ENCODE peak calls at places on chromosome 10, in five cellular contexts. Y, X, T, E and U are unnamed samples.

GRCh38 chr10:133014416-133015210 is 72.2 kb upstream of the CFAP46 start:
- DNase-seq in Y (no peak), T (no peak), X (no peak), E (no peak), U (no peak)

GRCh38 chr10:114458955-114459354 is 54.7 kb upstream of the AFAP1L2 start:
- DNase-seq in E (no peak), T (peak; percentile 65), Y (no peak), X (peak; percentile 51), U (peak; percentile 24)

GRCh38 chr10:91665842-91666241 is 33.0 kb upstream of the PPP1R3C start:
- DNase-seq in T (no peak), X (no peak), E (no peak), Y (no peak), U (no peak)

GRCh38 chr10:95214793-95215192 is 20.8 kb downstream of the ACSM6 start:
- DNase-seq in E (no peak), Y (no peak), X (no peak), T (no peak), U (no peak)

GRCh38 chr10:14556285-14556956 is 218.3 kb downstream of the FAM107B start:
- DNase-seq in E (no peak), T (peak; percentile 55), Y (no peak), X (peak; percentile 42), U (peak; percentile 56)

GRCh38 chr10:97596101-97597055 is 6.9 kb downstream of the C10orf62 start:
- DNase-seq in E (peak; percentile 60), Y (no peak), T (peak; percentile 70), X (no peak), U (no peak)

GRCh38 chr10:87705339-87705738 is 45.7 kb downstream of the PAPSS2 start:
- DNase-seq in T (no peak), X (no peak), E (no peak), Y (no peak), U (no peak)

GRCh38 chr10:31757831-31758230 is 170.8 kb downstream of the ARHGAP12 start:
- DNase-seq in T (no peak), X (no peak), Y (no peak), E (no peak), U (no peak)

GRCh38 chr10:113665806-113666354 is 2.0 kb upstream of the NRAP start:
- DNase-seq in X (no peak), E (no peak), T (no peak), Y (no peak), U (no peak)

GRCh38 chr10:100519321-100520051 is at the start of gene SEC31B:
- DNase-seq in E (no peak), Y (peak; percentile 71), T (peak; percentile 34), X (no peak), U (no peak)

GRCh38 chr10:102675887-102676616 is 31.8 kb downstream of the TRIM8 start:
- DNase-seq in E (no peak), X (no peak), Y (peak; percentile 40), T (peak; percentile 68), U (no peak)

GRCh38 chr10:35659456-35659855 is 17.4 kb upstream of the FZD8 start:
- DNase-seq in T (no peak), E (no peak), Y (no peak), X (no peak), U (no peak)

GRCh38 chr10:78331391-78331922 is 297.8 kb downstream of the RPS24 start:
- DNase-seq in T (no peak), Y (no peak), E (peak; percentile 69), X (no peak), U (no peak)

GRCh38 chr10:77899690-77900089 is 26.9 kb downstream of the DLG5 start:
- DNase-seq in Y (no peak), T (no peak), E (no peak), X (no peak), U (no peak)

GRCh38 chr10:66838656-66839055 is 87.2 kb upstream of the LRRTM3 start:
- DNase-seq in E (no peak), X (no peak), Y (no peak), T (no peak), U (no peak)

GRCh38 chr10:6211341-6212265 is 8.9 kb downstream of the PFKFB3 start:
- DNase-seq in E (peak; percentile 65), Y (peak; percentile 89), X (no peak), T (no peak), U (no peak)

GRCh38 chr10:99777918-99778716 is 4.3 kb upstream of the ABCC2 start:
- DNase-seq in T (no peak), E (no peak), Y (no peak), X (no peak), U (peak; percentile 74)

GRCh38 chr10:68594405-68594804 is 34.3 kb downstream of the TET1 start:
- DNase-seq in E (no peak), X (no peak), Y (no peak), T (peak; percentile 6), U (no peak)

GRCh38 chr10:127916826-127917225 is 9.9 kb downstream of the PTPRE start:
- DNase-seq in Y (no peak), E (no peak), T (no peak), X (no peak), U (no peak)

GRCh38 chr10:127921075-127921750 is 14.3 kb downstream of the PTPRE start:
- DNase-seq in X (no peak), T (no peak), E (no peak), Y (no peak), U (no peak)

GRCh38 chr10:127920319-127921074 is 13.6 kb downstream of the PTPRE start:
- DNase-seq in E (no peak), Y (no peak), X (no peak), T (no peak), U (no peak)

GRCh38 chr10:127919418-127920191 is 12.7 kb downstream of the PTPRE start:
- DNase-seq in X (no peak), T (no peak), Y (no peak), E (no peak), U (peak; percentile 28)

DNA sequence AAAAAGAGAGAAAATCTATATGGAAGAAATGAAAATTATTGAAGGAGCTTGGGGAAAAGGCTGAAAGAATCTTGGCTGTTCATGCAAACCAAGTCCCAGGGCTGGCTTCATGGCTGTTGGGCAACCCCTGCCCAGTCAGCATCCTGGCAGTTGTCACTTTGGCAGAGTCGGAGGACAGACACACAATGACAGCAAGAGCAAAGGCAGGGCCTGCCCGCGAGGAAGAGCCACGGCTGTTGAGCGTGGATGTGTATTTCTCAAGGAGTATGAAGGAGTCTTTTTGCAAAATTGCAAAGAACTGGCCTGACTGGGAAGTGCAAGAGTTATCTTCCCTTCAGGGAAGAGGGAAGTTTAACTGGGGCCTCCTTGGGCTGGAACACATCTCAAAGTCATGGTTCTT is 11.7 kb downstream of the PTPRE start:
- DNase-seq in E (no peak), T (peak; percentile 43), Y (no peak), X (no peak), U (no peak)
- TF ChIP-seq CTCF in E (no peak), T (no peak), Y (no peak), X (no peak), U (no peak)

GRCh38 chr10:59096631-59097030 is 79.8 kb upstream of the PHYHIPL start:
- DNase-seq in X (no peak), Y (no peak), T (no peak), E (no peak), U (no peak)

GRCh38 chr10:59091239-59091638 is 85.2 kb upstream of the PHYHIPL start:
- DNase-seq in E (no peak), Y (no peak), T (no peak), X (no peak), U (no peak)

GRCh38 chr10:59085641-59086502 is 90.6 kb upstream of the PHYHIPL start:
- DNase-seq in X (no peak), T (no peak), E (no peak), Y (no peak), U (no peak)

GRCh38 chr10:59088912-59089573 is 87.4 kb upstream of the PHYHIPL start:
- DNase-seq in E (no peak), X (no peak), T (no peak), Y (no peak), U (no peak)

GRCh38 chr10:59090804-59091203 is 85.6 kb upstream of the PHYHIPL start:
- DNase-seq in E (no peak), Y (no peak), X (no peak), T (no peak), U (no peak)
- TF ChIP-seq CTCF in E (no peak), Y (no peak), X (no peak), T (no peak), U (no peak)

DNA sequence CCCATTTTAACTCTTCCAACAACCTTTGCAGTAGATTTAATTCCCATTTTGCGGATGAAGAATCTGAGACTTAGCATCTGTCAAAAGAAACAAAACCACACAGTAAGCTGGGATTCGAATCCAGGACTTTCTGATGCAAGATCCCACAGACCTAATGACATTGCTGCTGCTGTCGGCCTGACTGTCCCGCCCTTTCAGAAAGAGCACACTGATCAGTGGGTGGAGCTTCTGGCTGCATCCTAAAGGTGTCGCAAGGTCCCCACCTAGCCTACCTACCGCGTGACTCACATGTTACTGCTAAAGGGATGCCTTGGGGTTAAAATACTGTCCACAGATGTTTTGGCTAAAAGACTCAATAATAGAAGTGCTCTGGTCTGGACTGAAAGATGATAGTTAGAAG is 134.7 kb downstream of the EMX2 start:
- DNase-seq in Y (no peak), T (no peak), X (no peak), E (no peak), U (no peak)
- TF ChIP-seq CTCF in Y (no peak), T (no peak), X (no peak), E (no peak), U (no peak)

GRCh38 chr10:86520871-86521619 is 547 bp downstream of the WAPL start:
- DNase-seq in T (peak; percentile 57), E (peak; percentile 33), Y (peak; percentile 47), X (peak; percentile 74), U (peak; percentile 58)

GRCh38 chr10:86521620-86522384 is at the start of gene WAPL:
- DNase-seq in E (peak; percentile 95), Y (peak; percentile 96), X (peak; percentile 95), T (peak; percentile 96), U (peak; percentile 95)

GRCh38 chr10:86524225-86524982 is 2.8 kb upstream of the WAPL start:
- DNase-seq in E (no peak), X (no peak), T (no peak), Y (no peak), U (no peak)

GRCh38 chr10:86522385-86522855 is 828 bp upstream of the WAPL start:
- DNase-seq in E (no peak), X (no peak), Y (no peak), T (no peak), U (peak; percentile 29)

DNA sequence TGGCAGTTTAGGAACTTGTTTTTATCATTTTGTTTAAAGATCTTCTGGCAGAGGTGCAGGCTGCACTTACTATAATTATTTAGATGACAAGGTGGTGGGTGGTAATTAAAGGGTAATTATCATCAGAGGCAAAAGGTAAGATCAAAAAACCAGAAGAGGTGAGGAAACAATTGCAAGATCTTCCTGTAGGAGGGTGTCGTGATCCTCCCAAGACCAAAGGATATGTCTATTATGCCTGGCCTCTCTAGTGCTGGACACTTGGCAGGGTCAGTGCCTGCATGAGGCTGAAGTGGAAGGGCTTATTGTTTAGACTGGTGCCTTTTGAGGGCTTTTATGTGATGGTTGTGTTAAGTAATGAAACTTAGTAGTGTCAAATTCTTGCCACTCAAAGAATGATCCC is 1.8 kb upstream of the WAPL start:
- DNase-seq in X (no peak), Y (no peak), E (no peak), T (no peak), U (peak; percentile 35)
- TF ChIP-seq CTCF in X (no peak), Y (no peak), E (no peak), T (no peak), U (peak; percentile 69)

GRCh38 chr10:16352146-16352545 is 84.7 kb upstream of the PTER start:
- DNase-seq in Y (no peak), E (no peak), T (no peak), X (no peak), U (no peak)
- TF ChIP-seq CTCF in Y (no peak), E (no peak), T (no peak), X (no peak), U (no peak)